ENCODE peak calls at places on chromosomes 5 and 9, in five cellular contexts. H is sigmoid colon, R is HCT116, C is IMR-90, S is transverse colon. L is an unnamed sample.

GRCh38 chr9:121636411-121636865 is 15.0 kb upstream of the DAB2IP start:
- DNase-seq in C (peak), R (no peak), S (no peak), H (peak), L (no peak)

GRCh38 chr5:111172504-111172903 is 51.7 kb upstream of the CAMK4 start:
- DNase-seq in R (no peak), C (no peak), H (no peak), S (no peak), L (no peak)

GRCh38 chr5:17802256-17802655 is 168.0 kb downstream of the TAF11L14 start:
- DNase-seq in H (no peak), S (no peak), C (no peak), R (no peak), L (no peak)

GRCh38 chr9:113515862-113516261 is 52.3 kb downstream of the RGS3 start:
- DNase-seq in S (no peak), C (peak), H (no peak), R (no peak), L (no peak)

GRCh38 chr9:3903273-3903672 is 377.5 kb upstream of the RFX3 start:
- DNase-seq in S (peak), R (no peak), C (no peak), H (no peak), L (no peak)

GRCh38 chr5:168263108-168263507 is 28.3 kb upstream of the WWC1 start:
- DNase-seq in S (no peak), R (no peak), H (no peak), C (no peak), L (no peak)

GRCh38 chr5:33343661-33344327 is 97.0 kb upstream of the TARS1 start:
- DNase-seq in H (no peak), R (peak), S (no peak), C (peak), L (peak)

GRCh38 chr5:10762178-10762775 is 1.2 kb upstream of the DAP start:
- DNase-seq in H (peak), S (peak), C (no peak), R (no peak), L (no peak)

GRCh38 chr9:109499061-109499630 is 1.0 kb upstream of the PTPN3 start:
- DNase-seq in C (no peak), R (no peak), H (no peak), S (no peak), L (no peak)

GRCh38 chr9:22052376-22052945 is 43.4 kb upstream of the CDKN2B start:
- DNase-seq in R (peak), H (no peak), S (no peak), C (peak), L (no peak)

GRCh38 chr9:121322037-121322736 is 47.9 kb downstream of the STOM start:
- DNase-seq in R (peak), H (no peak), C (peak), S (no peak), L (peak)

GRCh38 chr5:123441408-123441807 is 18.2 kb upstream of the CEP120 start:
- DNase-seq in S (no peak), R (no peak), C (no peak), H (no peak), L (no peak)

GRCh38 chr9:131697097-131697496 is 42.8 kb downstream of the RAPGEF1 start:
- DNase-seq in R (no peak), C (peak), H (peak), S (no peak), L (no peak)

GRCh38 chr9:82101475-82101874 is 112.9 kb downstream of the SPATA31D1 start:
- DNase-seq in H (no peak), C (no peak), S (no peak), R (peak), L (peak)

GRCh38 chr5:33788922-33789321 is 102.9 kb downstream of the ADAMTS12 start:
- DNase-seq in C (peak), H (no peak), S (no peak), R (no peak), L (peak)

GRCh38 chr5:158639876-158640570 is 459.7 kb downstream of the EBF1 start:
- DNase-seq in S (no peak), C (peak), R (no peak), H (no peak), L (no peak)

GRCh38 chr5:34625246-34625645 is 30.9 kb upstream of the RAI14 start:
- DNase-seq in H (no peak), S (no peak), C (no peak), R (no peak), L (no peak)

GRCh38 chr9:126682928-126683697 is 69.4 kb downstream of the LMX1B start:
- DNase-seq in R (no peak), S (no peak), C (no peak), H (no peak), L (no peak)

GRCh38 chr5:58259685-58260152 is 200.2 kb downstream of the PLK2 start:
- DNase-seq in R (peak), S (no peak), C (peak), H (no peak), L (peak)
- TF ChIP-seq POLR2A in R (no peak), S (no peak), C (no peak), H (no peak), L (no peak)

DNA sequence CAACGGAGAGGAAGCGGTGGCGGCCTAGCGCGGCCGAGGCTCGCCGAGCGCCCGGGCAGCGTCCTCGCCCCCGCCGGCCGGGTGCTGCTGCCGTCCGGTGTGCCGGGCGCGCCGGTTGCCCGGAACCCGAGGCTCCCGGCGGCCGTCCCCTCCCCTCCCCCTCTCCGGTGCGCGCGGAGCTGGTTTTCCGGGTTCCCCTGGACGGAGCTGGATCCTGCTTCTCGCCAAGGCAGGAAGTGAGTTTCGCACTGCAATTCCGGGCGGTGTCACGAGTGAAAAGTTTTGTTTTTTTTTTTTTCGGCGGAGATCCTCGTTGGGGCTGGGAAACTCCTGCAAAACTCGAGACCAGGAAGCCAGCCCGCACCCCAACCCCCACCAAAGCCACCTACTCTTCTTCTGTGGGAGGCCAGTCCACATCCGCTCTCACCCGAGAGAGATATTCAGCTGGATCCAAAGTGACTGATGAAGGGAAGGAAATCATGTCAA is at the start of gene ERBIN:
- DNase-seq in H (peak), R (no peak), S (peak), C (peak), L (peak)
- TF ChIP-seq POLR2A in H (no peak), R (no peak), S (peak), C (no peak), L (no peak)

GRCh38 chr9:33818167-33818831 is 1.3 kb downstream of the UBE2R2 start:
- DNase-seq in H (no peak), C (no peak), R (no peak), S (peak), L (no peak)

GRCh38 chr9:33818832-33819500 is 2.0 kb downstream of the UBE2R2 start:
- DNase-seq in C (peak), H (no peak), S (no peak), R (no peak), L (no peak)

GRCh38 chr9:33815781-33816180 is 1.2 kb upstream of the UBE2R2 start:
- DNase-seq in C (no peak), S (no peak), R (no peak), H (no peak), L (no peak)

GRCh38 chr9:33816327-33817252 is at the start of gene UBE2R2:
- DNase-seq in H (peak), S (peak), R (peak), C (peak), L (peak)

GRCh38 chr9:33817327-33818166 is 587 bp downstream of the UBE2R2 start:
- DNase-seq in C (peak), R (no peak), S (peak), H (peak), L (peak)
- TF ChIP-seq POLR2A in C (peak), R (peak), S (no peak), H (no peak), L (no peak)

DNA sequence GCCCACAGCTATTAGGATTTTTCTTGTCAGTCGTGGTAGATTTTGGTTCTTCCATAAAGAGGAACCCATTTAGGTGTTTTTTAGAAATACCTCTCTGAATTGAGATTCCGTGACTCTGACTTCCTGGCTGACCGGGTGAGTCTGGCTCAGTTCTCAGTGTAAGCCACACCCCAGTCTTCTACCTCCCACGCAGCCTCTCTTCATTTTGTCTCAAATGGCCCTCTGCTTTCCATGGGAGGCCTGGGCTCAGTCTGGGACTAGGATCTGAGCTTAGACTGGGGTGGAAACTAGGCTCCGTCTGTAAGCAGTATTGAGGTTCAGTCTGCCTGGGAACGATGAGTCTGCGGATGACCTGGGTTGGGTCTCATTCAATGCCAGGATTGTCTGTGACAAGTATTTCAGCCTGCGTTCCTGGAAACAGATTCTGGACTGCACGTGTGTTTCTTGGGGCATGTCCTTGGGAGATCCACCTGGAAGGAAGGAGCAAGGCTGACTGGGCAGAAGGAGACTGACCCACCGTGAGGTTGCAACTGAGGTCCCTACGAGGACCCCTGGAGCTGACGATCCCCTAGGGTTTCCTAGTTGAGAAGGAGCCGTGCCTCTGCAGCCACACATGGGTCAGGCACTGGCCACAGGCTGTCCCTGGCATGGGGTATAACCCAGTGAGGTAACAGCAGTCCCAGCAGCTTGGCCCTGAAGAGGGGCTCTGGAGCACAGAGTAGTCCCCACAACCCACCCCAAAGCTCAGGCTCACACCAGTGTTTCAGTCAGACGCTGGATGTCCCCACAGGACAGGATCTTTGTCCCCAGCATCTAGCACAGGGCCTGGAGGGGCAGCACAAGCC is 12.3 kb upstream of the CRB2 start:
- DNase-seq in R (no peak), S (no peak), C (no peak), H (no peak), L (no peak)
- TF ChIP-seq POLR2A in R (no peak), S (no peak), C (no peak), H (no peak), L (no peak)

DNA sequence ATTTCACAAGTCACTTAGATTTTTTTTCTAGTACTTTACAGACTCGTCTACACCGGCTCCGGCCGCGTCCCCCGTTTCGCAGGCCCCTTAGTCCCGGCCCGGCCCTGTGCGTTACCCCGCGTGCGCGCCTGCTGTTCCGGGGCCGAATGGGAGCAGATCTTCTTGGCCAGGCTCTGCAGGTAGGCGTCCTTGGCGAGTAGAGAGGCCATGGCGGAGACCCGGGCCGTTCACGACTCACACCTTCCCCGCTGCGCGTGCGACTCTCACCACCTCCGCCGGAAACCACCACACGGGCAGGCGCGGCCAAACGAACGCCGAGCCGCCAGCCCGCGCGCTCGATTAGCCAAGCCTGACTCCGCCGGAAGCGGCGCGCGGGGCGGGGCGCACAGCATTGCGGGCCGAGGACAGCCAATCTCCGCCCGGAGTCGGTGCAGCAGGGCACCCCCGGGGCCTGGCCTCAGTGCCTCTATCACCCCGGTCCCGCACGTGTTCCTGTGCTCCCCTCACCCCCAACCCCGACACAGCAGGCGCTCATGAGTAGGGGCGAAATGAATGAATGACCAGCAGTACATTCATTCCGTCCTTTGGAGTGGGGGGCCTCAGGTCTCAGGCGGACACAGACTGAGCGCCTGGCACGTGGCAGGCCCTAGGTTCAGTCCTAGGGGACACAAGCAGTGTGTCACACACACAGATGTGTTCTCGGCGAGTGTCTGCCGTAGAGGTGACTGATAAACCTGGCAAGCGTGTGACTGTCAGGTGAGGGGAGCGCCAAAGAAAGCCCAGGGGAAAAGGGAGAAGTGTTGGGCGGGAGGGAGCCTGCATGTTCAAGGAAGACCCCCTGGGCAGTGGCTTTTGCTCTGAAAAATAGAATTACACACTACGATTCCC is at the start of gene SURF6:
- DNase-seq in R (peak), C (peak), S (peak), H (peak), L (peak)
- TF ChIP-seq POLR2A in R (no peak), C (peak), S (peak), H (no peak), L (peak)

GRCh38 chr5:103260951-103261350 is 2.4 kb downstream of the MACIR start:
- DNase-seq in S (no peak), H (no peak), R (no peak), C (no peak), L (no peak)

GRCh38 chr5:103256178-103256577 is 2.4 kb upstream of the MACIR start:
- DNase-seq in C (no peak), S (no peak), R (no peak), H (no peak), L (no peak)

GRCh38 chr5:103259705-103260355 is 1.3 kb downstream of the MACIR start:
- DNase-seq in R (no peak), S (peak), H (peak), C (peak), L (peak)

GRCh38 chr5:103258957-103259704 is 568 bp downstream of the MACIR start:
- DNase-seq in C (peak), H (peak), R (no peak), S (peak), L (peak)

GRCh38 chr5:103258368-103258956 is at the start of gene MACIR:
- DNase-seq in C (peak), R (peak), S (peak), H (peak), L (peak)
- TF ChIP-seq POLR2A in C (peak), R (peak), S (peak), H (peak), L (peak)

GRCh38 chr5:891117-891836 is 1.3 kb downstream of the BRD9 start:
- DNase-seq in C (no peak), S (peak), H (peak), R (peak), L (no peak)
- TF ChIP-seq POLR2A in C (no peak), S (peak), H (no peak), R (peak), L (no peak)

DNA sequence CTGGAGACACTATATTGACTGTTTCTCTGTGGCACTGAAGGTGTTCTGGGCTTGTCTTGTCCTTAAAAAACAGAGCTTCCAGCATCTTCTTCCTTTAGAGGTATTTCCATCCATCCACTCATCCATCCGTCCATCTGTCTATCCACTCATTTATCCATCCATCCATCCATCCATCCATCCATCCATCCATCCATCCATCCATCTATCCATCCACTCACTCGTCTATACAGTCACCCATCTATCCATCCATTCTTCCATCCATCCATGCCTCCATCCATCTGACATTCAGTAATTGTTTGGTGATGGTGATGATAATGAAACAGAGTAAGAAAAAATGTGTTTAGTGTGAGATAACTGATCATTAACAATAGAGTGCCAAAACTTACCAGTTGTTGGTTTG is 334.8 kb downstream of the NSG2 start:
- DNase-seq in R (no peak), S (no peak), C (no peak), H (no peak), L (no peak)
- TF ChIP-seq POLR2A in R (no peak), S (no peak), C (no peak), H (no peak), L (no peak)

GRCh38 chr5:95730730-95731570 is at the start of gene RHOBTB3:
- DNase-seq in S (peak), R (peak), C (peak), H (peak), L (peak)
- TF ChIP-seq POLR2A in S (peak), R (peak), C (peak), H (peak), L (peak)

GRCh38 chr5:43602818-43603534 is at the start of gene NNT:
- DNase-seq in S (peak), H (peak), R (no peak), C (peak), L (peak)
- TF ChIP-seq POLR2A in S (peak), H (no peak), R (no peak), C (no peak), L (peak)